ENCODE peak calls at places on chromosomes 6 and 20, in eight cellular contexts. P, U, E, Q, C, Z, A and S are unnamed samples.

GRCh38 chr20:62215020-62215990 is 4.8 kb downstream of the HRH3 start:
- DNase-seq in U (no peak), A (no peak), P (no peak), Z (no peak), C (no peak), E (no peak), Q (no peak), S (no peak)

GRCh38 chr6:25971187-25971811 is 8.7 kb downstream of the TRIM38 start:
- DNase-seq in Z (no peak), C (no peak), U (peak; percentile 29), A (no peak), Q (no peak), P (peak; percentile 61), E (no peak), S (no peak)

GRCh38 chr6:105263685-105264298 is 84.0 kb upstream of the POPDC3 start:
- DNase-seq in E (peak; percentile 57), Q (no peak), Z (no peak), U (no peak), C (no peak), P (no peak), A (no peak), S (no peak)

GRCh38 chr20:17698419-17698818 is 1.3 kb upstream of the BANF2 start:
- DNase-seq in C (no peak), E (no peak), Z (no peak), Q (no peak), A (no peak), P (no peak), U (no peak), S (no peak)

GRCh38 chr6:98672681-98673475 is 161.5 kb upstream of the POU3F2 start:
- DNase-seq in E (no peak), Q (no peak), U (no peak), Z (no peak), A (no peak), C (no peak), P (no peak), S (no peak)

GRCh38 chr20:49320460-49320859 is 42.6 kb upstream of the ZNFX1 start:
- DNase-seq in P (peak; percentile 78), A (peak; percentile 55), U (peak; percentile 47), E (no peak), C (no peak), Z (no peak), Q (no peak), S (no peak)

GRCh38 chr6:150452642-150453243 is 83.9 kb downstream of the IYD start:
- DNase-seq in U (no peak), A (no peak), Z (no peak), Q (no peak), E (no peak), P (no peak), C (no peak), S (no peak)

GRCh38 chr6:41685641-41686380 is 47.5 kb downstream of the MDFI start:
- DNase-seq in C (no peak), U (no peak), A (no peak), Z (peak; percentile 11), P (no peak), E (no peak), Q (no peak), S (no peak)

GRCh38 chr6:139433647-139434419 is 59.4 kb upstream of the CITED2 start:
- DNase-seq in A (no peak), U (peak; percentile 11), C (no peak), Z (no peak), E (no peak), Q (no peak), P (no peak), S (no peak)

GRCh38 chr6:169961772-169962561 is 210.5 kb downstream of the ERMARD start:
- DNase-seq in C (peak; percentile 75), A (peak; percentile 76), Z (peak; percentile 68), Q (no peak), E (peak; percentile 24), U (no peak), P (no peak), S (no peak)

GRCh38 chr20:17901971-17902370 is 66.6 kb downstream of the SNX5 start:
- DNase-seq in Z (no peak), C (peak; percentile 35), U (no peak), A (no peak), P (no peak), Q (no peak), E (no peak), S (no peak)

GRCh38 chr20:58568441-58568931 is 53.3 kb upstream of the APCDD1L start:
- DNase-seq in E (no peak), C (no peak), A (no peak), P (no peak), Z (no peak), Q (no peak), U (no peak), S (no peak)

GRCh38 chr6:17987576-17988421 is at the start of gene KIF13A:
- DNase-seq in Z (peak; percentile 86), C (peak; percentile 84), P (peak; percentile 49), Q (peak; percentile 37), U (peak; percentile 54), A (peak; percentile 69), E (peak; percentile 58), S (peak; percentile 94)

GRCh38 chr6:80622641-80623040 is 516.2 kb downstream of the BCKDHB start:
- DNase-seq in C (no peak), A (no peak), E (peak; percentile 58), U (no peak), P (peak; percentile 6), Z (no peak), Q (no peak), S (no peak)

GRCh38 chr20:7375905-7376304 is 564.4 kb downstream of the HAO1 start:
- DNase-seq in U (peak; percentile 29), E (no peak), Q (no peak), A (no peak), C (no peak), P (peak; percentile 31), Z (no peak), S (no peak)

GRCh38 chr20:40251284-40251932 is 437.6 kb downstream of the MAFB start:
- DNase-seq in A (peak; percentile 76), Z (no peak), U (peak; percentile 70), C (no peak), Q (no peak), P (peak; percentile 23), E (no peak), S (peak; percentile 42)

GRCh38 chr6:108117427-108118358 is 43.2 kb upstream of the OSTM1 start:
- DNase-seq in E (peak; percentile 52), P (peak; percentile 11), Q (no peak), Z (no peak), C (no peak), A (peak; percentile 81), U (no peak), S (peak; percentile 89)

GRCh38 chr6:16522937-16523336 is 238.3 kb downstream of the ATXN1 start:
- DNase-seq in Q (no peak), A (no peak), P (no peak), U (no peak), C (no peak), Z (no peak), E (no peak), S (no peak)

GRCh38 chr20:6898928-6899327 is 131.4 kb downstream of the BMP2 start:
- DNase-seq in E (no peak), A (no peak), U (no peak), Z (no peak), C (no peak), Q (no peak), P (no peak), S (no peak)

GRCh38 chr20:4544765-4545164 is 176.9 kb upstream of the PRND start:
- DNase-seq in Z (no peak), U (no peak), P (no peak), C (no peak), Q (no peak), E (no peak), A (no peak), S (no peak)

DNA sequence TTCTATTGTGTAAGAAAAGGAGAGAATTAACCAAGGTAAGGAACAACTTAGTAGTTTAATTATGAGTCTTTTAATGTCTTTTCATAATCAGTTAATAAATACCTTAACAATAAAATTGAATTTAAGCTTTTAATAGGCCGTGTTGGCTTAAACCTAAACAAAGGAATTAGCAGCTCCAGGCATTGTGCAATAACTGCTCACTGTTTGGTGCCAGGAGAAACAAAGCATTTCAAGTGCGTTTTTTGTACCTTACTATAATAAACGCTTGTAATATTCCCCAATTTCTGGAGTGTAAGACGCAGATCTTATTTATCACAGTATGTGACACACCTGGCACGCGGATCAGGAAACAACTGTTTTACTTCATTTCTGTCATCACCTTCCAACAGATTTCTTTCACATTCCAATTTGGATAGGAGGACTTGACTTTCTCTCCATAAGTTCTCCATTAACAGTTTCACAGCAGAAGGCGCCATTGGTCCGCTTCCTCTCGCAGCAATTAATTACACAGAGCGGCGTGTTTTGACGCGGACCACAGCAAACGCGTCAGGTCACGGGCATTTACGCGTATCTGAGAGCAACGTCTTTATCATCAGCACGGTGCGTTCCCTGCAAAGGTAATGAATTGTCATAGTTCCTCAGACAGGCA is 335.8 kb upstream of the NT5E start:
- DNase-seq in Z (no peak), P (no peak), C (peak; percentile 67), Q (peak; percentile 27), A (no peak), E (no peak), U (no peak), S (no peak)
- H3K4me3 ChIP-seq in Z (peak overlapping the region; percentile 30), P (no peak overlapping the region), C (peak overlapping the region; percentile 16), Q (no peak overlapping the region), A (no peak overlapping the region), E (no peak overlapping the region), U (no peak overlapping the region), S (peak overlapping the region; percentile 49)

GRCh38 chr6:155473741-155474140 is 18.1 kb upstream of the NOX3 start:
- DNase-seq in P (no peak), Z (no peak), A (no peak), Q (no peak), C (no peak), E (no peak), U (no peak), S (no peak)
- TF ChIP-seq EP300 in P (no peak), Z (no peak), A (no peak), Q (no peak), C (no peak), E (no peak), U (no peak), S (no peak)

DNA sequence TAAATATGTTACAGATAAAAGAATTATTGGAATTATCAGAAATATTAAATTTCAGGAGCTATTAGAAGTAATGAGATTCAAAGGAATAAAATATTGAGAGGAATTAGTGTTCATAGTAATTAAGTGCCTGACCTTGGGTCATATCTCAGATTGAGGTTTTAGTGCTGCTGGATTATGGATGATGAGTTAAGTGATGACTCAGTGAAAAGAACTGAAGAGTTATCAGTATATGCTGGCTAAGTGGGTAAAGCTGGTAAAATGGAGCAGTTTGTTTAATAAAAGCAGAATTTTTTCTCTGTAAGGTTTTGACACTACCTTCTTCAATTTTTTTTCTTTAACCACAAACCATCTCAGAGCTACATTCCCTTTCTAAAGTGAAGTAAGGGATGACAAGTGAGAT is 206.7 kb downstream of the MANEA start:
- DNase-seq in C (no peak), E (no peak), P (no peak), U (no peak), A (no peak), Z (no peak), Q (no peak), S (no peak)
- H3K4me3 ChIP-seq in C (no peak overlapping the region), E (no peak overlapping the region), P (no peak overlapping the region), U (no peak overlapping the region), A (no peak overlapping the region), Z (no peak overlapping the region), Q (no peak overlapping the region), S (no peak overlapping the region)

DNA sequence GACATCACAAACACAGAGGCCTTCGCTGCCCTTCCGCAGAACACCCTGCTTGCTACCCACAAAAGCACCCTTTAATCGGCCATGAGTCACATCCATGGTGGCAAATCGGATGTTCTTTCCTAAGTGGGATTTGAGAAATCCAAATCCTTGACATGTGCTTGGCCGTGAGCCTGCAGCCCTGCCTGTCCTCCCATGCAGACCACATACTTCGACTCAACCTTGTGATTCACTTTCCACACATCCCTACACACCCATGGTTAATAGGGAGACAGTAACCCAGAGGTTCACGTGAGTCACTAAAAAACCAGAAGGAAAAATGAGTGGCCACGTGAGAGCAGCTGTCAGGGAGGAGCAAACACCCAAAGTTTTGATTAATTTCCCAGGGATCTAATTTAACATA is 19.4 kb downstream of the RAMACL start:
- DNase-seq in A (no peak), C (no peak), Z (peak; percentile 81), P (no peak), U (no peak), Q (no peak), E (no peak), S (no peak)
- TF ChIP-seq EP300 in A (no peak), C (no peak), Z (no peak), P (no peak), U (no peak), Q (no peak), E (no peak), S (no peak)